ENCODE peak calls at places on chromosomes 13 and 19, in nine cellular contexts. One of them, this sample, is unnamed.

GRCh38 chr13:110546933-110547332 is 14.6 kb downstream of the RAB20 start:
- DNase-seq in substantia nigra: no peak
- DNase-seq in EL: peak; percentile 82
- DNase-seq in sciatic nerve: peak; percentile 84
- DNase-seq in T-helper 9 cell: no peak
- DNase-seq in hypothalamus: no peak
- DNase-seq in Ammon's horn: no peak
- DNase-seq in tibial artery: peak; percentile 80
- DNase-seq in ascending aorta: peak; percentile 42
- DNase-seq in this sample: no peak

GRCh38 chr19:30226464-30227070 is 145.6 kb upstream of the ZNF536 start:
- DNase-seq in substantia nigra: peak; percentile 42
- DNase-seq in EL: peak; percentile 13
- DNase-seq in sciatic nerve: no peak
- DNase-seq in T-helper 9 cell: no peak
- DNase-seq in hypothalamus: peak; percentile 15
- DNase-seq in Ammon's horn: peak; percentile 55
- DNase-seq in tibial artery: no peak
- DNase-seq in ascending aorta: no peak
- DNase-seq in this sample: peak; percentile 23

GRCh38 chr13:61728468-61728867 is 312.8 kb upstream of the PCDH20 start:
- DNase-seq in substantia nigra: no peak
- DNase-seq in EL: no peak
- DNase-seq in sciatic nerve: no peak
- DNase-seq in T-helper 9 cell: no peak
- DNase-seq in hypothalamus: no peak
- DNase-seq in Ammon's horn: peak; percentile 13
- DNase-seq in tibial artery: no peak
- DNase-seq in ascending aorta: no peak
- DNase-seq in this sample: no peak

GRCh38 chr19:1945899-1946298 is 4.9 kb downstream of the CSNK1G2 start:
- DNase-seq in substantia nigra: no peak
- DNase-seq in EL: peak; percentile 18
- DNase-seq in sciatic nerve: no peak
- DNase-seq in T-helper 9 cell: no peak
- DNase-seq in hypothalamus: no peak
- DNase-seq in Ammon's horn: no peak
- DNase-seq in tibial artery: no peak
- DNase-seq in ascending aorta: no peak
- DNase-seq in this sample: no peak

GRCh38 chr13:34419025-34419424 is 523.0 kb upstream of the NBEA start:
- DNase-seq in substantia nigra: no peak
- DNase-seq in EL: no peak
- DNase-seq in sciatic nerve: no peak
- DNase-seq in T-helper 9 cell: no peak
- DNase-seq in hypothalamus: no peak
- DNase-seq in Ammon's horn: peak; percentile 35
- DNase-seq in tibial artery: no peak
- DNase-seq in ascending aorta: no peak
- DNase-seq in this sample: no peak

GRCh38 chr19:309206-309565 is 18.0 kb upstream of the PLPP2 start:
- DNase-seq in substantia nigra: no peak
- DNase-seq in EL: no peak
- DNase-seq in sciatic nerve: no peak
- DNase-seq in T-helper 9 cell: no peak
- DNase-seq in hypothalamus: no peak
- DNase-seq in Ammon's horn: no peak
- DNase-seq in tibial artery: no peak
- DNase-seq in ascending aorta: no peak
- DNase-seq in this sample: no peak

GRCh38 chr19:49141352-49141751 is 13.8 kb downstream of the HRC start:
- DNase-seq in substantia nigra: no peak
- DNase-seq in EL: no peak
- DNase-seq in sciatic nerve: no peak
- DNase-seq in T-helper 9 cell: no peak
- DNase-seq in hypothalamus: no peak
- DNase-seq in Ammon's horn: no peak
- DNase-seq in tibial artery: no peak
- DNase-seq in ascending aorta: no peak
- DNase-seq in this sample: no peak

GRCh38 chr13:49214917-49215376 is 5.2 kb upstream of the MLNR start:
- DNase-seq in substantia nigra: peak; percentile 21
- DNase-seq in EL: peak; percentile 30
- DNase-seq in sciatic nerve: no peak
- DNase-seq in T-helper 9 cell: peak; percentile 13
- DNase-seq in hypothalamus: no peak
- DNase-seq in Ammon's horn: peak; percentile 41
- DNase-seq in tibial artery: no peak
- DNase-seq in ascending aorta: no peak
- DNase-seq in this sample: no peak

GRCh38 chr13:97141564-97142005 is 80.5 kb upstream of the MBNL2 start:
- DNase-seq in substantia nigra: peak; percentile 3
- DNase-seq in EL: peak; percentile 88
- DNase-seq in sciatic nerve: no peak
- DNase-seq in T-helper 9 cell: no peak
- DNase-seq in hypothalamus: no peak
- DNase-seq in Ammon's horn: peak; percentile 75
- DNase-seq in tibial artery: no peak
- DNase-seq in ascending aorta: no peak
- DNase-seq in this sample: peak; percentile 40

GRCh38 chr13:30932481-30933333 is at the start of gene TEX26:
- DNase-seq in substantia nigra: no peak
- DNase-seq in EL: no peak
- DNase-seq in sciatic nerve: no peak
- DNase-seq in T-helper 9 cell: no peak
- DNase-seq in hypothalamus: no peak
- DNase-seq in Ammon's horn: peak; percentile 24
- DNase-seq in tibial artery: no peak
- DNase-seq in ascending aorta: no peak
- DNase-seq in this sample: no peak

GRCh38 chr13:113406321-113407102 is 42.6 kb upstream of the GRTP1 start:
- DNase-seq in substantia nigra: no peak
- DNase-seq in EL: no peak
- DNase-seq in sciatic nerve: peak; percentile 55
- DNase-seq in T-helper 9 cell: no peak
- DNase-seq in hypothalamus: no peak
- DNase-seq in Ammon's horn: no peak
- DNase-seq in tibial artery: peak; percentile 63
- DNase-seq in ascending aorta: no peak
- DNase-seq in this sample: no peak

GRCh38 chr13:44870456-44870929 is 118.8 kb downstream of the NUFIP1 start:
- DNase-seq in substantia nigra: no peak
- DNase-seq in EL: no peak
- DNase-seq in sciatic nerve: no peak
- DNase-seq in T-helper 9 cell: no peak
- DNase-seq in hypothalamus: no peak
- DNase-seq in Ammon's horn: no peak
- DNase-seq in tibial artery: no peak
- DNase-seq in ascending aorta: peak; percentile 25
- DNase-seq in this sample: no peak